ENCODE peak calls at places on chromosomes 16 and 17, in ten cellular contexts. One of them, this sample, is unnamed.

GRCh38 chr17:59506907-59507726 is 58.3 kb upstream of the DHX40 start:
- DNase-seq in neural progenitor cell: no peak
- DNase-seq in trophoblast cell: peak; percentile 20
- DNase-seq in OCI-LY7: no peak
- DNase-seq in MM.1S: no peak
- DNase-seq in mammary epithelial cell: no peak
- DNase-seq in mesenchymal stem cell: peak; percentile 66
- DNase-seq in endothelial cell of umbilical vein: peak; percentile 8
- DNase-seq in fibroblast of lung: peak; percentile 3
- DNase-seq in neuronal stem cell: no peak
- DNase-seq in this sample: no peak

GRCh38 chr16:54318941-54319340 is 32.4 kb upstream of the IRX3 start:
- DNase-seq in endothelial cell of umbilical vein: no peak
- DNase-seq in mesenchymal stem cell: no peak
- DNase-seq in fibroblast of lung: no peak
- DNase-seq in OCI-LY7: no peak
- DNase-seq in neuronal stem cell: no peak
- DNase-seq in mammary epithelial cell: no peak
- DNase-seq in MM.1S: no peak
- DNase-seq in neural progenitor cell: no peak
- DNase-seq in trophoblast cell: peak; percentile 82
- DNase-seq in this sample: no peak

GRCh38 chr17:688100-688989 is 26.3 kb downstream of the VPS53 start:
- DNase-seq in trophoblast cell: no peak
- DNase-seq in endothelial cell of umbilical vein: peak; percentile 34
- DNase-seq in MM.1S: no peak
- DNase-seq in neural progenitor cell: peak; percentile 56
- DNase-seq in mesenchymal stem cell: peak; percentile 55
- DNase-seq in neuronal stem cell: no peak
- DNase-seq in fibroblast of lung: peak; percentile 48
- DNase-seq in mammary epithelial cell: no peak
- DNase-seq in OCI-LY7: peak; percentile 2
- DNase-seq in this sample: peak; percentile 67

GRCh38 chr16:882256-882655 is 81.7 kb upstream of the GNG13 start:
- DNase-seq in neuronal stem cell: no peak
- DNase-seq in mammary epithelial cell: no peak
- DNase-seq in fibroblast of lung: no peak
- DNase-seq in mesenchymal stem cell: no peak
- DNase-seq in endothelial cell of umbilical vein: no peak
- DNase-seq in OCI-LY7: no peak
- DNase-seq in trophoblast cell: no peak
- DNase-seq in MM.1S: no peak
- DNase-seq in neural progenitor cell: no peak
- DNase-seq in this sample: no peak

GRCh38 chr16:86511317-86512161 is 1.2 kb downstream of the FOXF1 start:
- DNase-seq in fibroblast of lung: no peak
- DNase-seq in MM.1S: no peak
- DNase-seq in OCI-LY7: no peak
- DNase-seq in mammary epithelial cell: no peak
- DNase-seq in neuronal stem cell: peak; percentile 17
- DNase-seq in endothelial cell of umbilical vein: no peak
- DNase-seq in neural progenitor cell: peak; percentile 50
- DNase-seq in mesenchymal stem cell: peak; percentile 63
- DNase-seq in trophoblast cell: no peak
- DNase-seq in this sample: no peak

GRCh38 chr17:56653877-56654276 is 60.4 kb downstream of the NOG start:
- DNase-seq in mesenchymal stem cell: peak; percentile 61
- DNase-seq in MM.1S: peak; percentile 85
- DNase-seq in neural progenitor cell: peak; percentile 82
- DNase-seq in neuronal stem cell: peak; percentile 23
- DNase-seq in endothelial cell of umbilical vein: peak; percentile 33
- DNase-seq in OCI-LY7: peak; percentile 39
- DNase-seq in trophoblast cell: peak; percentile 70
- DNase-seq in fibroblast of lung: peak; percentile 37
- DNase-seq in mammary epithelial cell: peak; percentile 75
- DNase-seq in this sample: peak; percentile 93

GRCh38 chr17:22569459-22570143 is 877.3 kb downstream of the KCNJ18 start:
- DNase-seq in MM.1S: no peak
- DNase-seq in fibroblast of lung: no peak
- DNase-seq in trophoblast cell: no peak
- DNase-seq in mesenchymal stem cell: no peak
- DNase-seq in OCI-LY7: no peak
- DNase-seq in endothelial cell of umbilical vein: no peak
- DNase-seq in neuronal stem cell: no peak
- DNase-seq in mammary epithelial cell: no peak
- DNase-seq in neural progenitor cell: no peak
- DNase-seq in this sample: no peak

GRCh38 chr16:85329999-85330693 is 217.9 kb upstream of the CIBAR2 start:
- DNase-seq in mesenchymal stem cell: no peak
- DNase-seq in neuronal stem cell: peak; percentile 54
- DNase-seq in MM.1S: no peak
- DNase-seq in trophoblast cell: no peak
- DNase-seq in neural progenitor cell: peak; percentile 76
- DNase-seq in mammary epithelial cell: no peak
- DNase-seq in fibroblast of lung: no peak
- DNase-seq in OCI-LY7: peak; percentile 14
- DNase-seq in endothelial cell of umbilical vein: no peak
- DNase-seq in this sample: no peak

GRCh38 chr17:70896843-70897242 is 727.5 kb downstream of the KCNJ2 start:
- DNase-seq in endothelial cell of umbilical vein: no peak
- DNase-seq in mesenchymal stem cell: no peak
- DNase-seq in neural progenitor cell: no peak
- DNase-seq in neuronal stem cell: no peak
- DNase-seq in fibroblast of lung: peak; percentile 15
- DNase-seq in mammary epithelial cell: no peak
- DNase-seq in trophoblast cell: no peak
- DNase-seq in MM.1S: no peak
- DNase-seq in OCI-LY7: no peak
- DNase-seq in this sample: no peak

GRCh38 chr16:80300876-80301275 is 239.9 kb upstream of the DYNLRB2 start:
- DNase-seq in mammary epithelial cell: peak; percentile 11
- DNase-seq in trophoblast cell: no peak
- DNase-seq in mesenchymal stem cell: no peak
- DNase-seq in neuronal stem cell: no peak
- DNase-seq in OCI-LY7: no peak
- DNase-seq in MM.1S: no peak
- DNase-seq in endothelial cell of umbilical vein: no peak
- DNase-seq in fibroblast of lung: peak; percentile 2
- DNase-seq in neural progenitor cell: no peak
- DNase-seq in this sample: no peak

GRCh38 chr16:54233626-54234025 is 53.0 kb downstream of the IRX3 start:
- DNase-seq in mammary epithelial cell: no peak
- DNase-seq in trophoblast cell: no peak
- DNase-seq in mesenchymal stem cell: no peak
- DNase-seq in OCI-LY7: no peak
- DNase-seq in neural progenitor cell: no peak
- DNase-seq in neuronal stem cell: no peak
- DNase-seq in fibroblast of lung: no peak
- DNase-seq in MM.1S: no peak
- DNase-seq in endothelial cell of umbilical vein: no peak
- DNase-seq in this sample: no peak

GRCh38 chr17:6474376-6474775 is 30.1 kb downstream of the PIMREG start:
- DNase-seq in neuronal stem cell: no peak
- DNase-seq in endothelial cell of umbilical vein: no peak
- DNase-seq in mammary epithelial cell: no peak
- DNase-seq in OCI-LY7: no peak
- DNase-seq in neural progenitor cell: no peak
- DNase-seq in MM.1S: no peak
- DNase-seq in mesenchymal stem cell: no peak
- DNase-seq in trophoblast cell: no peak
- DNase-seq in fibroblast of lung: no peak
- DNase-seq in this sample: no peak

GRCh38 chr17:29138184-29138955 is 41.8 kb downstream of the MYO18A start:
- DNase-seq in mammary epithelial cell: no peak
- DNase-seq in endothelial cell of umbilical vein: no peak
- DNase-seq in OCI-LY7: peak; percentile 53
- DNase-seq in trophoblast cell: no peak
- DNase-seq in neural progenitor cell: no peak
- DNase-seq in neuronal stem cell: no peak
- DNase-seq in MM.1S: peak; percentile 48
- DNase-seq in fibroblast of lung: no peak
- DNase-seq in mesenchymal stem cell: no peak
- DNase-seq in this sample: no peak

GRCh38 chr17:49951362-49952080 is 17.5 kb upstream of the DLX4 start:
- DNase-seq in OCI-LY7: no peak
- DNase-seq in mesenchymal stem cell: no peak
- DNase-seq in neural progenitor cell: no peak
- DNase-seq in fibroblast of lung: no peak
- DNase-seq in mammary epithelial cell: no peak
- DNase-seq in MM.1S: no peak
- DNase-seq in endothelial cell of umbilical vein: peak; percentile 17
- DNase-seq in neuronal stem cell: no peak
- DNase-seq in trophoblast cell: no peak
- DNase-seq in this sample: no peak

GRCh38 chr17:73969956-73970355 is 233.5 kb upstream of the RPL38 start:
- DNase-seq in endothelial cell of umbilical vein: no peak
- DNase-seq in neural progenitor cell: no peak
- DNase-seq in mammary epithelial cell: no peak
- DNase-seq in neuronal stem cell: no peak
- DNase-seq in trophoblast cell: peak; percentile 53
- DNase-seq in mesenchymal stem cell: no peak
- DNase-seq in fibroblast of lung: no peak
- DNase-seq in OCI-LY7: no peak
- DNase-seq in MM.1S: no peak
- DNase-seq in this sample: no peak

GRCh38 chr17:76584427-76585047 is 1.1 kb downstream of the ST6GALNAC2 start:
- DNase-seq in OCI-LY7: no peak
- DNase-seq in mesenchymal stem cell: no peak
- DNase-seq in MM.1S: no peak
- DNase-seq in endothelial cell of umbilical vein: no peak
- DNase-seq in neural progenitor cell: peak; percentile 60
- DNase-seq in fibroblast of lung: no peak
- DNase-seq in trophoblast cell: peak; percentile 59
- DNase-seq in neuronal stem cell: peak; percentile 24
- DNase-seq in mammary epithelial cell: peak; percentile 65
- DNase-seq in this sample: peak; percentile 76
- H2AFZ ChIP-seq in OCI-LY7: no peak overlapping the region
- H2AFZ ChIP-seq in mesenchymal stem cell: peak overlapping the region; percentile 54
- H2AFZ ChIP-seq in MM.1S: no peak overlapping the region
- H2AFZ ChIP-seq in endothelial cell of umbilical vein: no peak overlapping the region
- H2AFZ ChIP-seq in neural progenitor cell: peak overlapping the region; percentile 71
- H2AFZ ChIP-seq in fibroblast of lung: peak overlapping the region; percentile 59
- H2AFZ ChIP-seq in trophoblast cell: peak overlapping the region; percentile 23
- H2AFZ ChIP-seq in neuronal stem cell: peak overlapping the region; percentile 90
- H2AFZ ChIP-seq in mammary epithelial cell: peak overlapping the region; percentile 57
- H2AFZ ChIP-seq in this sample: peak overlapping the region; percentile 97

GRCh38 chr17:16519021-16519420 is 27.0 kb upstream of the LRRC75A start:
- DNase-seq in neural progenitor cell: no peak
- DNase-seq in mammary epithelial cell: no peak
- DNase-seq in trophoblast cell: no peak
- DNase-seq in OCI-LY7: no peak
- DNase-seq in mesenchymal stem cell: no peak
- DNase-seq in MM.1S: no peak
- DNase-seq in endothelial cell of umbilical vein: no peak
- DNase-seq in neuronal stem cell: no peak
- DNase-seq in fibroblast of lung: no peak
- DNase-seq in this sample: no peak

GRCh38 chr17:16513858-16514257 is 21.9 kb upstream of the LRRC75A start:
- DNase-seq in neuronal stem cell: no peak
- DNase-seq in mammary epithelial cell: no peak
- DNase-seq in MM.1S: no peak
- DNase-seq in neural progenitor cell: no peak
- DNase-seq in endothelial cell of umbilical vein: no peak
- DNase-seq in fibroblast of lung: no peak
- DNase-seq in trophoblast cell: no peak
- DNase-seq in mesenchymal stem cell: no peak
- DNase-seq in OCI-LY7: no peak
- DNase-seq in this sample: no peak

GRCh38 chr17:16516594-16517018 is 24.6 kb upstream of the LRRC75A start:
- DNase-seq in neuronal stem cell: no peak
- DNase-seq in mammary epithelial cell: peak; percentile 46
- DNase-seq in neural progenitor cell: peak; percentile 54
- DNase-seq in OCI-LY7: no peak
- DNase-seq in fibroblast of lung: peak; percentile 53
- DNase-seq in mesenchymal stem cell: peak; percentile 82
- DNase-seq in endothelial cell of umbilical vein: peak; percentile 62
- DNase-seq in trophoblast cell: peak; percentile 33
- DNase-seq in MM.1S: no peak
- DNase-seq in this sample: no peak

GRCh38 chr17:16517477-16517876 is 25.5 kb upstream of the LRRC75A start:
- DNase-seq in OCI-LY7: no peak
- DNase-seq in MM.1S: no peak
- DNase-seq in fibroblast of lung: no peak
- DNase-seq in endothelial cell of umbilical vein: no peak
- DNase-seq in trophoblast cell: no peak
- DNase-seq in mammary epithelial cell: no peak
- DNase-seq in mesenchymal stem cell: no peak
- DNase-seq in neural progenitor cell: no peak
- DNase-seq in neuronal stem cell: no peak
- DNase-seq in this sample: no peak

DNA sequence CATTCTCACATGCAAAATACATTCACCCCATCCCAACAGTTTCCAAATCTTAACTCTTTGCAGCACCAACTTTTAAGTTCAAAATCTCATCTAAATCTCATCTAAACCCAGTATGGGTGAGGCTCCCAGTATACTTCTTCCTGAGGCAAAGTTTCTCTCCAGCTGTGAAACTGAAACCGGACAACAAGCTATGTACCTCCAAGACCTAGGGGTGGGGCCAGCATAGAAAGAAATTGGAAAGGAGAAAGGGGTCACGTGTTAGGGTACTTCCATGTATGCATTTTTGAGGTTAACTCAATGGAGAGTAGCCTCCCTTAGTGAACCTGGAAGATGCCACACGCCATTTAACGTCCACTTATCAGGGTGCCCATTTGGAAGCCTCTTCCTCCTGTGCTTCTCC is 23.9 kb upstream of the LRRC75A start:
- DNase-seq in endothelial cell of umbilical vein: no peak
- DNase-seq in trophoblast cell: no peak
- DNase-seq in mammary epithelial cell: no peak
- DNase-seq in mesenchymal stem cell: no peak
- DNase-seq in MM.1S: peak; percentile 34
- DNase-seq in neural progenitor cell: no peak
- DNase-seq in OCI-LY7: no peak
- DNase-seq in neuronal stem cell: no peak
- DNase-seq in fibroblast of lung: no peak
- DNase-seq in this sample: no peak
- H2AFZ ChIP-seq in endothelial cell of umbilical vein: no peak overlapping the region
- H2AFZ ChIP-seq in trophoblast cell: no peak overlapping the region
- H2AFZ ChIP-seq in mammary epithelial cell: no peak overlapping the region
- H2AFZ ChIP-seq in mesenchymal stem cell: no peak overlapping the region
- H2AFZ ChIP-seq in MM.1S: no peak overlapping the region
- H2AFZ ChIP-seq in neural progenitor cell: no peak overlapping the region
- H2AFZ ChIP-seq in OCI-LY7: no peak overlapping the region
- H2AFZ ChIP-seq in neuronal stem cell: peak overlapping the region; percentile 87
- H2AFZ ChIP-seq in fibroblast of lung: peak overlapping the region; percentile 68
- H2AFZ ChIP-seq in this sample: no peak overlapping the region

GRCh38 chr16:57356547-57356946 is 2.0 kb upstream of the CCL22 start:
- DNase-seq in mesenchymal stem cell: no peak
- DNase-seq in mammary epithelial cell: no peak
- DNase-seq in MM.1S: no peak
- DNase-seq in neural progenitor cell: no peak
- DNase-seq in fibroblast of lung: no peak
- DNase-seq in OCI-LY7: no peak
- DNase-seq in endothelial cell of umbilical vein: no peak
- DNase-seq in trophoblast cell: no peak
- DNase-seq in neuronal stem cell: no peak
- DNase-seq in this sample: no peak
- H2AFZ ChIP-seq in mesenchymal stem cell: no peak overlapping the region
- H2AFZ ChIP-seq in mammary epithelial cell: no peak overlapping the region
- H2AFZ ChIP-seq in MM.1S: no peak overlapping the region
- H2AFZ ChIP-seq in neural progenitor cell: no peak overlapping the region
- H2AFZ ChIP-seq in fibroblast of lung: no peak overlapping the region
- H2AFZ ChIP-seq in OCI-LY7: no peak overlapping the region
- H2AFZ ChIP-seq in endothelial cell of umbilical vein: no peak overlapping the region
- H2AFZ ChIP-seq in trophoblast cell: no peak overlapping the region
- H2AFZ ChIP-seq in neuronal stem cell: no peak overlapping the region
- H2AFZ ChIP-seq in this sample: no peak overlapping the region

GRCh38 chr17:80492343-80493136 is 16.1 kb upstream of the NPTX1 start:
- DNase-seq in mesenchymal stem cell: no peak
- DNase-seq in endothelial cell of umbilical vein: no peak
- DNase-seq in OCI-LY7: no peak
- DNase-seq in neuronal stem cell: no peak
- DNase-seq in mammary epithelial cell: no peak
- DNase-seq in MM.1S: no peak
- DNase-seq in neural progenitor cell: no peak
- DNase-seq in trophoblast cell: no peak
- DNase-seq in fibroblast of lung: no peak
- DNase-seq in this sample: no peak
- H2AFZ ChIP-seq in mesenchymal stem cell: no peak overlapping the region
- H2AFZ ChIP-seq in endothelial cell of umbilical vein: no peak overlapping the region
- H2AFZ ChIP-seq in OCI-LY7: no peak overlapping the region
- H2AFZ ChIP-seq in neuronal stem cell: peak overlapping the region; percentile 83
- H2AFZ ChIP-seq in mammary epithelial cell: peak overlapping the region; percentile 16
- H2AFZ ChIP-seq in MM.1S: no peak overlapping the region
- H2AFZ ChIP-seq in neural progenitor cell: peak overlapping the region; percentile 85
- H2AFZ ChIP-seq in trophoblast cell: no peak overlapping the region
- H2AFZ ChIP-seq in fibroblast of lung: no peak overlapping the region
- H2AFZ ChIP-seq in this sample: peak overlapping the region; percentile 56